ENCODE peak calls at places on chromosome 21, in four cellular contexts. F is prostate gland, J is neural progenitor cell, Q is Panc1. D is an unnamed sample. For H3K36me3, the result is how much of the 10 kb centered on the place peaks cover.

GRCh38 chr21:39022901-39023693 is 160.2 kb downstream of the PSMG1 start:
- DNase-seq in F (no peak), J (no peak), Q (no peak), D (no peak)

GRCh38 chr21:35909456-35910178 is 150.7 kb downstream of the SETD4 start:
- DNase-seq in F (no peak), J (no peak), Q (no peak), D (no peak)

GRCh38 chr21:34640858-34641257 is 25.9 kb upstream of the RCAN1 start:
- DNase-seq in F (no peak), J (no peak), Q (no peak), D (no peak)

GRCh38 chr21:37868896-37869295 is 47.4 kb downstream of the KCNJ6 start:
- DNase-seq in F (no peak), J (no peak), Q (no peak), D (no peak)

GRCh38 chr21:27036736-27037301 is 69.9 kb upstream of the ADAMTS5 start:
- DNase-seq in F (no peak), J (no peak), Q (no peak), D (no peak)

GRCh38 chr21:34126269-34126668 is 52.9 kb downstream of the MRPS6 start:
- DNase-seq in F (no peak), J (peak), Q (no peak), D (no peak)

GRCh38 chr21:33967086-33967571 is 51.5 kb upstream of the ATP5PO start:
- DNase-seq in F (no peak), J (no peak), Q (no peak), D (no peak)

GRCh38 chr21:20329636-20330035 is 668.6 kb upstream of the NCAM2 start:
- DNase-seq in F (no peak), J (no peak), Q (no peak), D (no peak)

GRCh38 chr21:24939288-24939687 is 668.0 kb downstream of the MRPL39 start:
- DNase-seq in F (peak), J (no peak), Q (no peak), D (no peak)

GRCh38 chr21:33207471-33208149 is 22.1 kb upstream of the IFNAR2 start:
- DNase-seq in F (no peak), J (no peak), Q (no peak), D (no peak)

GRCh38 chr21:34008618-34009017 is 64.8 kb upstream of the MRPS6 start:
- DNase-seq in F (no peak), J (no peak), Q (no peak), D (no peak)

GRCh38 chr21:43825936-43826622 is 36.7 kb downstream of the RRP1 start:
- DNase-seq in F (peak), J (peak), Q (no peak), D (no peak)

GRCh38 chr21:45333583-45334121 is 46.0 kb upstream of the POFUT2 start:
- DNase-seq in F (no peak), J (no peak), Q (no peak), D (no peak)
- H3K27ac ChIP-seq in F (no peak), J (no peak), Q (peak), D (no peak)

DNA sequence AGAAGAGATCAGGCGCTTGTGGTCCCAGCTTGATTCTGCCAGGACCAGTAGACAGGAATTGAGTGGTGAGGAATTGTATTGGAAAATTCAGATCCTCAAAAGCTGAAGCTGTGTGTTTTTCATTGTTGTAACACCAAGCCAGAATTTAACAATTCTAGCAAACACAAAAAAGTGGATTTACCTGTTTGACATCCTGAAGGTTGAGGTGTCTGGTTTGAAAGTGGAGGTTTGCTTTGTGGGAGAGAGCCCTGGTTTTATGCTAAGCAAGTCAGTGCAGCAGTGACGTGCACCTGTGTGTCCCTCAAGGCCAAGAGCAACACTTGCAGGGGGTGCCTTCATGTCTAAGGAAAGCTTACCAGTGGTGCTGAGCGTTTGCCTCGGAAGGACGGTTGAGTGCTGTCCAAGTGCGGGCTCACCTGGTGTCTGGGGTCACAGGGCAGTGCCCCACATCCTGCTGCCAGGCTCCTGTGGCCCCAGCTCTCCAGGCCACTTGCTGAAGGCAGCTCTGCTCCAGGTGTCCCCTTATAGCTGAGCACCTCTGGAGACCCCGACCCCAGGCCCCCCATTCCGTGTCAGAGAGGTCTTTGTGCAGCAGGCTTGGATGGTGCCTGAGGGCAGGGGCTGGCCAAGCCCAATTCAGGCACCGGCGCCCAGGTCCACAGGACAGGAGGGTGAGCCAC is 27.7 kb downstream of the PCNT start:
- DNase-seq in F (no peak), J (no peak), Q (no peak), D (no peak)
- H3K36me3 ChIP-seq in F (under half), J (under half), Q (under half), D (half or more)

DNA sequence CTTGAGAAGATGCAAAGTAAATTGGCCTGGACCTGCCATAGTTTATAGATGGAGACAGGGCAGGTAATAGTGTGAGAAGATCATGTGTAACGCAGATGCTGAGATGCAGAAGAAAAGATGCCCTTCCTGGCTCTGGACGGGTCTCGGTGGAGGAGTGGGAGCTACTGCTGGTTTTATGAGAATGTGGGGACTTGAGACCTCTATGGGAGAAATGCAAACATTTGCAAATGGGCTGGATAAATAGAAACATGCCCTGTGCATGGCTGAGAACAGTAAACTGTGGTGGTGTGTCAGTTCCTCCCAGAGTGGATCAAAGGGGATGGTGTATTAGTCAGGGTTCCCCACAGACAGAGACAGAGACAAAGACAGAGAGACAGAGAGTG is 21.9 kb downstream of the UBASH3A start:
- DNase-seq in F (no peak), J (no peak), Q (no peak), D (no peak)
- H3K4me3 ChIP-seq in F (no peak), J (no peak), Q (no peak), D (no peak)

GRCh38 chr21:29055080-29055479 is 18.4 kb downstream of the CCT8 start:
- DNase-seq in F (no peak), J (no peak), Q (no peak), D (no peak)
- H3K27ac ChIP-seq in F (no peak), J (no peak), Q (no peak), D (no peak)

DNA sequence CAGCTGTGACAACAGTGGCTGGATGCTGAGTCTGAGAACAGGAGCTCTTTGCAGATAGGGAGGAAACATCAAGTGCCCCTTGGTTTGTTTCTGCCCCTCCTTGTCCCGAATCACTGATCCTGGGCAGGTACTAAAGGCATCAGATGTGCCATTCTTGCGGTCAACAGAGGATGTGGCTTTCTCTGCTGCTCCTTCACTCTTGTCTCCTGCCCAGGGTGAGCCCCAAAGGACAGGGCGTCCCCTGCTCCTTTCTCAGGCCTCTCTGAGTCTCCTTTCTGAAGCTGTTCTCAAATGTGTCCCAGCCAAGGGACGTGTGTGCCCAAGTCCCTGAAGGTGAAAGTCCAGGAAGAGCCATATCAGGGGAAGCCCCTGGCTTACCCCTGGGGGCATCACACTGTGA is 31.7 kb downstream of the SLC37A1 start:
- DNase-seq in F (no peak), J (no peak), Q (no peak), D (no peak)
- H3K36me3 ChIP-seq in F (under half), J (under half), Q (under half), D (under half)

GRCh38 chr21:42393443-42393950 is 2.4 kb downstream of the TMPRSS3 start:
- DNase-seq in F (no peak), J (no peak), Q (no peak), D (no peak)
- H3K4me3 ChIP-seq in F (no peak), J (no peak), Q (no peak), D (no peak)

GRCh38 chr21:16085436-16085835 is 355.7 kb downstream of the USP25 start:
- DNase-seq in F (no peak), J (no peak), Q (no peak), D (no peak)
- H3K27ac ChIP-seq in F (peak), J (no peak), Q (no peak), D (no peak)

D was measured in iPS DF 6.9.